ENCODE peak calls at places on chromosomes 11 and 22, in four cellular contexts. B is T-helper 2 cell; X is NCI-H774; C is naive thymus-derived CD4-positive, alpha-beta T cell. S is an unnamed sample.

GRCh38 chr22:20904008-20904979 is 12.9 kb upstream of the CRKL start:
- DNase-seq in B (no peak), C (no peak), X (no peak), S (peak)

GRCh38 chr11:34599406-34599901 is 21.4 kb upstream of the EHF start:
- DNase-seq in B (no peak), C (no peak), X (no peak), S (peak)

GRCh38 chr11:21514298-21514697 is 678.6 kb upstream of the ANO5 start:
- DNase-seq in C (no peak), B (peak), X (peak), S (no peak)

GRCh38 chr11:64258946-64259532 is 7.7 kb downstream of the PLCB3 start:
- DNase-seq in C (no peak), X (no peak), B (no peak), S (no peak)

GRCh38 chr22:38193580-38193979 is 8.2 kb upstream of the MAFF start:
- DNase-seq in C (no peak), X (no peak), B (no peak), S (peak)

GRCh38 chr22:46732513-46732912 is 5.5 kb downstream of the CERK start:
- DNase-seq in B (no peak), C (no peak), X (no peak), S (no peak)

GRCh38 chr11:26993965-26994446 is at the start of gene FIBIN:
- DNase-seq in C (no peak), X (no peak), B (no peak), S (peak)

GRCh38 chr22:47065756-47066615 is 303.5 kb downstream of the TBC1D22A start:
- DNase-seq in B (no peak), X (no peak), C (no peak), S (peak)

GRCh38 chr22:24809331-24809730 is 3.3 kb downstream of the SGSM1 start:
- DNase-seq in B (no peak), C (no peak), X (no peak), S (no peak)